ENCODE peak calls at places on chromosomes 2 and 18, in seven cellular contexts. One of them, this sample, is unnamed.
A peak's percentile ranks its signal among the peaks of the same experiment; 100 is the strongest.

GRCh38 chr2:134839649-134840048 is 1.2 kb downstream of the ACMSD start:
- DNase-seq in neuronal stem cell: no peak
- DNase-seq in H9: no peak
- DNase-seq in H1: no peak
- DNase-seq in IMR-90: no peak
- DNase-seq in trophoblast cell: no peak
- DNase-seq in mesenchymal stem cell: no peak
- DNase-seq in this sample: no peak

GRCh38 chr18:62683935-62684334 is 31.4 kb upstream of the PHLPP1 start:
- DNase-seq in H1: no peak
- DNase-seq in IMR-90: no peak
- DNase-seq in neuronal stem cell: no peak
- DNase-seq in H9: no peak
- DNase-seq in trophoblast cell: peak; percentile 66
- DNase-seq in mesenchymal stem cell: no peak
- DNase-seq in this sample: peak; percentile 69

GRCh38 chr2:37610638-37611289 is 60.7 kb downstream of the CDC42EP3 start:
- DNase-seq in H1: no peak
- DNase-seq in neuronal stem cell: no peak
- DNase-seq in IMR-90: no peak
- DNase-seq in H9: no peak
- DNase-seq in trophoblast cell: no peak
- DNase-seq in mesenchymal stem cell: no peak
- DNase-seq in this sample: no peak

GRCh38 chr2:86482034-86482433 is 40.9 kb downstream of the KDM3A start:
- DNase-seq in mesenchymal stem cell: peak; percentile 10
- DNase-seq in H1: no peak
- DNase-seq in neuronal stem cell: no peak
- DNase-seq in H9: no peak
- DNase-seq in trophoblast cell: no peak
- DNase-seq in IMR-90: peak; percentile 18
- DNase-seq in this sample: no peak

GRCh38 chr2:12227941-12228608 is 481.6 kb downstream of the LPIN1 start:
- DNase-seq in IMR-90: peak; percentile 81
- DNase-seq in trophoblast cell: no peak
- DNase-seq in neuronal stem cell: no peak
- DNase-seq in mesenchymal stem cell: peak; percentile 20
- DNase-seq in H9: no peak
- DNase-seq in H1: no peak
- DNase-seq in this sample: no peak

GRCh38 chr18:75784413-75784812 is 356.9 kb upstream of the SMIM21 start:
- DNase-seq in trophoblast cell: no peak
- DNase-seq in H9: no peak
- DNase-seq in neuronal stem cell: no peak
- DNase-seq in mesenchymal stem cell: no peak
- DNase-seq in IMR-90: no peak
- DNase-seq in H1: no peak
- DNase-seq in this sample: no peak

GRCh38 chr2:160425394-160425793 is 68.2 kb downstream of the RBMS1 start:
- DNase-seq in H9: no peak
- DNase-seq in neuronal stem cell: no peak
- DNase-seq in IMR-90: peak; percentile 81
- DNase-seq in H1: no peak
- DNase-seq in trophoblast cell: no peak
- DNase-seq in mesenchymal stem cell: peak; percentile 70
- DNase-seq in this sample: no peak

GRCh38 chr2:203122317-203122998 is 107.8 kb downstream of the NBEAL1 start:
- DNase-seq in IMR-90: peak; percentile 6
- DNase-seq in H1: no peak
- DNase-seq in mesenchymal stem cell: peak; percentile 8
- DNase-seq in H9: no peak
- DNase-seq in neuronal stem cell: no peak
- DNase-seq in trophoblast cell: no peak
- DNase-seq in this sample: peak; percentile 22

GRCh38 chr2:95526360-95527341 is 42.1 kb upstream of the TRIM43B start:
- DNase-seq in H9: no peak
- DNase-seq in trophoblast cell: peak; percentile 27
- DNase-seq in H1: no peak
- DNase-seq in IMR-90: peak; percentile 67
- DNase-seq in neuronal stem cell: no peak
- DNase-seq in mesenchymal stem cell: no peak
- DNase-seq in this sample: no peak

GRCh38 chr2:108288534-108289106 is at the start of gene SULT1C2:
- DNase-seq in mesenchymal stem cell: no peak
- DNase-seq in IMR-90: peak; percentile 12
- DNase-seq in trophoblast cell: no peak
- DNase-seq in neuronal stem cell: peak; percentile 31
- DNase-seq in H9: peak; percentile 67
- DNase-seq in H1: peak; percentile 13
- DNase-seq in this sample: peak; percentile 85

GRCh38 chr18:69102959-69103358 is 297.7 kb upstream of the DOK6 start:
- DNase-seq in neuronal stem cell: no peak
- DNase-seq in H1: no peak
- DNase-seq in H9: no peak
- DNase-seq in trophoblast cell: no peak
- DNase-seq in mesenchymal stem cell: peak; percentile 31
- DNase-seq in IMR-90: peak; percentile 13
- DNase-seq in this sample: no peak

GRCh38 chr2:8515390-8515761 is 166.5 kb upstream of the ID2 start:
- DNase-seq in H1: no peak
- DNase-seq in trophoblast cell: no peak
- DNase-seq in H9: no peak
- DNase-seq in neuronal stem cell: no peak
- DNase-seq in IMR-90: no peak
- DNase-seq in mesenchymal stem cell: peak; percentile 16
- DNase-seq in this sample: no peak

GRCh38 chr18:39685303-39685902 is 2119.8 kb upstream of the CELF4 start:
- DNase-seq in trophoblast cell: no peak
- DNase-seq in neuronal stem cell: peak; percentile 86
- DNase-seq in mesenchymal stem cell: no peak
- DNase-seq in H9: peak; percentile 75
- DNase-seq in IMR-90: no peak
- DNase-seq in H1: peak; percentile 38
- DNase-seq in this sample: peak; percentile 93

GRCh38 chr2:70962211-70962884 is 16.1 kb upstream of the ANKRD53 start:
- DNase-seq in mesenchymal stem cell: no peak
- DNase-seq in H9: peak; percentile 26
- DNase-seq in IMR-90: no peak
- DNase-seq in trophoblast cell: peak; percentile 97
- DNase-seq in neuronal stem cell: no peak
- DNase-seq in H1: no peak
- DNase-seq in this sample: no peak

GRCh38 chr2:113157897-113158753 is 15.6 kb upstream of the PSD4 start:
- DNase-seq in mesenchymal stem cell: no peak
- DNase-seq in H9: no peak
- DNase-seq in IMR-90: peak; percentile 26
- DNase-seq in trophoblast cell: peak; percentile 41
- DNase-seq in neuronal stem cell: no peak
- DNase-seq in H1: no peak
- DNase-seq in this sample: no peak

GRCh38 chr2:190507135-190507534 is 27.4 kb downstream of the NEMP2 start:
- DNase-seq in neuronal stem cell: no peak
- DNase-seq in mesenchymal stem cell: no peak
- DNase-seq in trophoblast cell: no peak
- DNase-seq in H1: no peak
- DNase-seq in IMR-90: no peak
- DNase-seq in H9: no peak
- DNase-seq in this sample: no peak

GRCh38 chr2:71929482-71929772 is 218.2 kb downstream of the CYP26B1 start:
- DNase-seq in IMR-90: no peak
- DNase-seq in neuronal stem cell: no peak
- DNase-seq in H9: no peak
- DNase-seq in H1: no peak
- DNase-seq in trophoblast cell: no peak
- DNase-seq in mesenchymal stem cell: no peak
- DNase-seq in this sample: no peak

GRCh38 chr18:30381826-30382225 is 660.7 kb downstream of the DSC3 start:
- DNase-seq in neuronal stem cell: no peak
- DNase-seq in H1: no peak
- DNase-seq in mesenchymal stem cell: no peak
- DNase-seq in H9: no peak
- DNase-seq in IMR-90: no peak
- DNase-seq in trophoblast cell: no peak
- DNase-seq in this sample: no peak

GRCh38 chr2:240766072-240766471 is 53.9 kb downstream of the KIF1A start:
- DNase-seq in H1: no peak
- DNase-seq in H9: no peak
- DNase-seq in neuronal stem cell: no peak
- DNase-seq in trophoblast cell: no peak
- DNase-seq in mesenchymal stem cell: no peak
- DNase-seq in IMR-90: no peak
- DNase-seq in this sample: no peak

GRCh38 chr18:6629635-6630140 is 99.8 kb upstream of the ARHGAP28 start:
- DNase-seq in IMR-90: peak; percentile 88
- DNase-seq in neuronal stem cell: no peak
- DNase-seq in trophoblast cell: peak; percentile 49
- DNase-seq in H1: no peak
- DNase-seq in mesenchymal stem cell: no peak
- DNase-seq in H9: no peak
- DNase-seq in this sample: no peak

DNA sequence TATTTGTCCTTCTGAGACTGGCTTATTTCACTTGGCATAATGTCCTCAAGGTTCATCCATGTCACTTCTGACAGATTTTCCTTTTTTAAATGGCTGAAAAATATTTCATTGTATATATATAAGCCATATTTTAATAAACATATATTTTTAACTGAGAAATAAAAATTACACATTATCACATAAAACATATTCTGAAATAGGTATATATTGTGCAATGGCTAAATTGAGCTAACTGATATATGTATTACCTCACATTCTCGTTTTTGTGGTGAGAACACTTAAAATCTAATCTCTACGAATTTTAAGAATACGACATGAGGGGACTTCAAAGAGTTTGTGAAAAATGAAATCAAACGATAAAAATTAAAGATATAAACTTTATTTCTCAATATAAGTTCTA is 25.7 kb upstream of the ZSWIM2 start:
- DNase-seq in mesenchymal stem cell: no peak
- DNase-seq in trophoblast cell: no peak
- DNase-seq in neuronal stem cell: no peak
- DNase-seq in IMR-90: no peak
- DNase-seq in H1: no peak
- DNase-seq in H9: no peak
- DNase-seq in this sample: no peak
- H4K8ac ChIP-seq in mesenchymal stem cell: no peak overlapping the region
- H4K8ac ChIP-seq in trophoblast cell: no peak overlapping the region
- H4K8ac ChIP-seq in neuronal stem cell: no peak overlapping the region
- H4K8ac ChIP-seq in IMR-90: no peak overlapping the region
- H4K8ac ChIP-seq in H1: no peak overlapping the region
- H4K8ac ChIP-seq in H9: no peak overlapping the region
- H4K8ac ChIP-seq in this sample: no peak overlapping the region

DNA sequence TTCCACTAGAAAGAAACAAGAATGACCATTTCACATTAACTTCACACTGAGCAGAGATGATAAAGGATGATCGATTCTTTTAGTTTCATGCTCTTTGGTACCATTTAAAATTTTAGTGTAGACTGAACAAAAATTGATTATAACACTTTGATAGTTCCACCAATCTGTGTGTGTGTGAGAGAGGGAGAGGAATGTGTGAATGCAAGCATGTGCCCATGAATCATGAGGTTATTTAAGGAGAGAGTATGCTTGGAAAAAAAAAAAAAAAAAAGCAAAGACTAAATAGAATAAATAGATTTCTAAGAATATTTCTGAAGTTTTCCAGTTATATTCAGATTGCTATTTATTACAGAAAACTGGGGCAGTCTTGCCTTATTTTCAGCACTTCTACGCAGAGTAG is 900.8 kb downstream of the SLC4A3 start:
- DNase-seq in H1: no peak
- DNase-seq in H9: no peak
- DNase-seq in trophoblast cell: no peak
- DNase-seq in IMR-90: peak; percentile 62
- DNase-seq in mesenchymal stem cell: peak; percentile 53
- DNase-seq in neuronal stem cell: no peak
- DNase-seq in this sample: no peak
- H3K27ac ChIP-seq in H1: no peak overlapping the region
- H3K27ac ChIP-seq in H9: no peak overlapping the region
- H3K27ac ChIP-seq in trophoblast cell: no peak overlapping the region
- H3K27ac ChIP-seq in IMR-90: no peak overlapping the region
- H3K27ac ChIP-seq in mesenchymal stem cell: no peak overlapping the region
- H3K27ac ChIP-seq in neuronal stem cell: no peak overlapping the region
- H3K27ac ChIP-seq in this sample: no peak overlapping the region

GRCh38 chr18:54116541-54117257 is 107.8 kb downstream of the MBD2 start:
- DNase-seq in H1: no peak
- DNase-seq in H9: no peak
- DNase-seq in trophoblast cell: no peak
- DNase-seq in neuronal stem cell: no peak
- DNase-seq in IMR-90: no peak
- DNase-seq in mesenchymal stem cell: no peak
- DNase-seq in this sample: peak; percentile 75
- H4K8ac ChIP-seq in H1: no peak overlapping the region
- H4K8ac ChIP-seq in H9: no peak overlapping the region
- H4K8ac ChIP-seq in trophoblast cell: no peak overlapping the region
- H4K8ac ChIP-seq in neuronal stem cell: no peak overlapping the region
- H4K8ac ChIP-seq in IMR-90: no peak overlapping the region
- H4K8ac ChIP-seq in mesenchymal stem cell: no peak overlapping the region
- H4K8ac ChIP-seq in this sample: no peak overlapping the region

GRCh38 chr18:70452501-70452900 is 163.7 kb downstream of the SOCS6 start:
- DNase-seq in mesenchymal stem cell: no peak
- DNase-seq in H1: no peak
- DNase-seq in IMR-90: no peak
- DNase-seq in neuronal stem cell: no peak
- DNase-seq in trophoblast cell: no peak
- DNase-seq in H9: peak; percentile 53
- DNase-seq in this sample: no peak
- H3K27ac ChIP-seq in mesenchymal stem cell: no peak overlapping the region
- H3K27ac ChIP-seq in H1: no peak overlapping the region
- H3K27ac ChIP-seq in IMR-90: no peak overlapping the region
- H3K27ac ChIP-seq in neuronal stem cell: no peak overlapping the region
- H3K27ac ChIP-seq in trophoblast cell: no peak overlapping the region
- H3K27ac ChIP-seq in H9: no peak overlapping the region
- H3K27ac ChIP-seq in this sample: no peak overlapping the region

DNA sequence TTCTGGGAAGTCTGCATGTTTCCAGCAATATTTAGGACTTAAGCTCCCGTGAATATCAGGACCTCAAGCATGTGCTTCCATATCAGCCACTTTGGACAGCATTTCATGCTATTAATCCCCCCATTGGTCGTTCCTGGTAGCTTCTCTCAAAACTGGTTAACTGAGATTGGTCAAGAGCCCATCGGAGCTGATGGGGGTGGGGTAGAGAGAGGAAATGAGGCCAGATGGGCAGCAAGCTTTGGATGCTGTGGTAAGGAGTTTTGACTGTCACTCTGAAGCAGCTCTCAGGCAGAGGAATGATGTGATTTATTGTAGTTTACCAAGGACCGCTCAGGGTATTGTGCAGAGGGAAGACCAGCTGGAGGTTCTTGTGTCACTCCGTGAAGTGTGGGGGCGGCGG is 81.8 kb downstream of the FAM168B start:
- DNase-seq in trophoblast cell: no peak
- DNase-seq in mesenchymal stem cell: no peak
- DNase-seq in neuronal stem cell: no peak
- DNase-seq in H9: no peak
- DNase-seq in IMR-90: no peak
- DNase-seq in H1: no peak
- DNase-seq in this sample: peak; percentile 14
- H4K8ac ChIP-seq in trophoblast cell: no peak overlapping the region
- H4K8ac ChIP-seq in mesenchymal stem cell: no peak overlapping the region
- H4K8ac ChIP-seq in neuronal stem cell: no peak overlapping the region
- H4K8ac ChIP-seq in H9: no peak overlapping the region
- H4K8ac ChIP-seq in IMR-90: no peak overlapping the region
- H4K8ac ChIP-seq in H1: no peak overlapping the region
- H4K8ac ChIP-seq in this sample: no peak overlapping the region

GRCh38 chr2:218659258-218659987 is at the start of the genes BCS1L and ZNF142:
- DNase-seq in H9: peak; percentile 91
- DNase-seq in mesenchymal stem cell: peak; percentile 74
- DNase-seq in H1: peak; percentile 62
- DNase-seq in IMR-90: peak; percentile 76
- DNase-seq in trophoblast cell: peak; percentile 72
- DNase-seq in neuronal stem cell: peak; percentile 84
- DNase-seq in this sample: peak; percentile 93
- H3K27ac ChIP-seq in H9: no peak within 1 kb of the TSS
- H3K27ac ChIP-seq in mesenchymal stem cell: peak within 1 kb of the TSS; percentile 63
- H3K27ac ChIP-seq in H1: peak within 1 kb of the TSS; percentile 48
- H3K27ac ChIP-seq in IMR-90: peak within 1 kb of the TSS; percentile 46
- H3K27ac ChIP-seq in trophoblast cell: peak within 1 kb of the TSS; percentile 47
- H3K27ac ChIP-seq in neuronal stem cell: peak within 1 kb of the TSS; percentile 69
- H3K27ac ChIP-seq in this sample: peak within 1 kb of the TSS; percentile 49

This sample was measured in mesendoderm.